ENCODE peak calls at places on chromosomes 12 and 14, in nine cellular contexts. P, W, B, H, T, A, Y, K and I are unnamed samples.

GRCh38 chr12:56565510-56566101 is 44.0 kb downstream of the RBMS2 start:
- DNase-seq in P (no peak), T (no peak), Y (no peak), B (peak), A (peak), K (peak), W (no peak), H (peak), I (no peak)

GRCh38 chr12:25775968-25776367 is 182.5 kb upstream of the RASSF8 start:
- DNase-seq in P (no peak), T (no peak), K (no peak), W (no peak), Y (no peak), H (peak), A (no peak), B (peak), I (no peak)

GRCh38 chr14:22047105-22047504 is 373.5 kb upstream of the OR4E1 start:
- DNase-seq in K (no peak), T (no peak), B (peak), P (no peak), H (peak), A (no peak), Y (no peak), W (peak), I (no peak)

GRCh38 chr12:57221169-57221917 is 4.7 kb downstream of the NXPH4 start:
- DNase-seq in K (no peak), B (no peak), P (no peak), H (no peak), A (no peak), T (no peak), Y (no peak), W (no peak), I (no peak)

GRCh38 chr14:96261772-96262485 is 5.9 kb downstream of the BDKRB1 start:
- DNase-seq in Y (no peak), A (no peak), T (no peak), H (no peak), W (no peak), B (no peak), P (no peak), K (no peak), I (no peak)

GRCh38 chr12:63362801-63363200 is 211.8 kb upstream of the AVPR1A start:
- DNase-seq in B (no peak), K (no peak), W (no peak), T (no peak), P (no peak), H (peak), Y (no peak), A (no peak), I (no peak)

GRCh38 chr12:58586762-58587161 is 333.5 kb downstream of the LRIG3 start:
- DNase-seq in T (no peak), K (no peak), B (no peak), A (no peak), W (no peak), H (no peak), Y (no peak), P (no peak), I (no peak)

GRCh38 chr12:93380480-93381121 is 2.9 kb downstream of the NUDT4 start:
- DNase-seq in T (no peak), Y (no peak), K (no peak), B (peak), H (peak), P (no peak), A (no peak), W (no peak), I (no peak)

DNA sequence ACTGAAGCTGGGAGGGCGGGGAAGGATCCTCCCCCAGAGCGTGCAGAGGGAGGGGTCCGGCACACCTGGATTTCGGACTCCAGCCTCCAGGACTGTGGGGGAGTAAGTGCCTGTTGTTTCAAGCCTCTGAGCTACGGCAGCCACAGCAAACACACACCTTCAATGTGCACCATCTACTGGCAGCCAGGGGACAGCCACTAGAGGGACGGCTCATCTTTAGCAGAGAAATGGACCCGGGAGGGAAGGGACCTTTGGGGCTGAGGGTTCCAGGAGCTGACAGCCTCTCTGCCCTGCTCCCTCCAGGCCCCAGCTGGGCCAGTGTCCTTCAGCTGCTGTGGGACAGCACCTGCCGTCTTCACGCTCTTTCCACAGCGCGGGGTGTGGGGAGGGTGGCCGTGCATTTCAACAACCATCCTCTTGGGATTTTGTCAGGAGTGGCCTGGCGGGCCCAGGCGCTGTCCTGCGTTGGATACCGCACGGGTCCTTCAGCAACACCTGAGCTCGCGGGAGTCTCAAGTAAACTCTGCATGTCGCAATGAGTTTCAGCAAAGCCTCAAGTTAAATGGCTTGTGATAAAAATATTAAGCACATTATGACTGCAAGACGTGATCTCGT is 209.2 kb upstream of the C14orf180 start:
- DNase-seq in A (no peak), H (no peak), P (no peak), Y (no peak), K (peak), B (peak), W (no peak), T (no peak), I (no peak)
- TF ChIP-seq CTCF in A (peak), H (no peak), P (peak), Y (peak), K (peak), B (peak), W (no peak), T (peak), I (no peak)

DNA sequence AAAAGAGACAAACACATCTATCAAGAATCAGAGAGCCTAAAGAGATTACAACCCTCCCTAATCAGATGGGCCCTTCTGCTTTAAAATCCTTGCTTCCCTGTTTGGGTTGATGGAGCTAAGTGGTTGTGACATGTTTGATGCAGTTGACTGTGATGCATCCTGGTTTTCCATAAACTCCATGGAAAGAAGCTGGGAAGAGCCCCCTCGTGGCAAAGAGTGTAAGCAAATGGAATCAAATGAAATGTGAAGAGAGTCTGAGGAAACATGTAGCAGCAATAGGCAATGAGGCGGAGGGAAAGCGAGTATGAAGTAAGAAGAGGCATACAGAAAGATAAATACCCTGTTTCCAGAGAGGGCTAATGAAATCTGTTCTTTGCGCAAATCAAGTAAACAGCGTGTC is 70.4 kb upstream of the SLCO1C1 start:
- DNase-seq in W (no peak), H (peak), P (no peak), K (no peak), A (no peak), T (no peak), Y (no peak), B (no peak), I (no peak)
- TF ChIP-seq CTCF in W (no peak), H (peak), P (peak), K (peak), A (peak), T (peak), Y (peak), B (peak), I (no peak)

DNA sequence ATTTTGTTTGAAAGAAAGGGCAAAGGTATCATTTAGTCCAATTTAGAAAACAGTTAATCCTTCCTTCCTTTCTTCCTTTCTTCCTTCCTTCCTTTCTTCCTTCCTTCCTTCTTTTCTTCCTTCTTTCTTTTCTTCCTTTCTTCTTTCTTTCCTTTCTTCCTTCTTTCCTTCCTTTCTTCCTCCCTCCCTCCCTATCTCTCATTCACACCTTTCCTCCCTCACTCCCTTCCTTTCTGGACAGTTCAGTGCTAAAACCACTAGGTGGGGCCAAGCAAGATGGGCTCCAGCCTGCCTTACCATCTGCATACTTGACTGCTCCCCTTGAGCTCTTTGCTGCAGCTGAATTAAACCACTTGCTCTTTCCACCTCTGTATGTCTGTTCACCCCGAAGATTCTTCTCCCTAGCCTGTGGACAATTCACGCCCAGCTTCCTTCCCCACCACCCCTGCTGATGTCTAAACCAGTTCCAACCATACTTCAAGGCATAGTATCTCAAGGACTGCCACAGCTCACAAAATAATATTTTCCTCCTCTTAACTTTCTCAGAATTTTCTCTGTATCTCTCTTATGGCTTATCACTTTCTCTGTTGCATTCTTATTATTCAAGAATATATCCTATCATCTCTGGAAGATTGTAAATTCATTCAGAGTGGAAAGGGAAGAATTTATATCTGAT is 78.0 kb downstream of the DBX2 start:
- DNase-seq in W (no peak), Y (no peak), B (peak), T (no peak), P (no peak), A (no peak), H (peak), K (no peak), I (no peak)
- TF ChIP-seq CTCF in W (peak), Y (peak), B (peak), T (peak), P (peak), A (peak), H (peak), K (peak), I (no peak)

DNA sequence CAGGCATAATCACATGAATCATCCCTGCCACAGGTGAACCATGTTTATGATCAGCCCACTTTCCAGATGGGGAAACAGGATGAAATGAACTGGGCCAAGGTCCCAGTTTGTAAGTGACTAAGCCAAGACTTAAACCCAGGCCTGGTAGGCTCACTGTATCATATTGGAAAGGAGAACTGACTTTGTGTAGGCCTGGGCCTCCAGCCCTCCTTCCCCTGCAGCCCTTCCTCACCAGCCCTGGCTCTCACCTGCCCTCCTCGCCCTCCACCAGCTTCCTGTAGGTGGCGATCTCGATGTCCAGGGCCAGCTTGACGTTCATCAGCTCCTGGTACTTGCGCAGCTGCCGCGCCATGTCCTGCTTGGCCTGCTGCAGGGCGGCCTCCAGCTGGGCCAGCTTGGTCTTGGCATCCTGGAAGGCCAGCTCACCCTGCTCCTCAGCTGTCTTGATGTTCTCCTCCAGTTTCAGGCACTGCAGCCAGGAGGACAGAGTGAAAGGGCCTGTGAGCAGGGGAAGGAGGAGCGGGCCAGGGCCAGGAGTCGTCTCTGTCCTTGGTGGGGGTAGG is 19.8 kb downstream of the KRT80 start:
- DNase-seq in H (peak), P (no peak), K (peak), W (no peak), T (no peak), B (peak), Y (peak), A (peak), I (no peak)
- TF ChIP-seq CTCF in H (peak), P (peak), K (peak), W (no peak), T (peak), B (peak), Y (peak), A (peak), I (no peak)

GRCh38 chr12:42792265-42792664 is 202.7 kb upstream of the PRICKLE1 start:
- DNase-seq in K (no peak), Y (no peak), A (no peak), P (no peak), W (no peak), T (no peak), B (no peak), H (no peak), I (no peak)
- TF ChIP-seq CTCF in K (no peak), Y (peak), A (no peak), P (no peak), W (no peak), T (peak), B (no peak), H (no peak), I (no peak)

GRCh38 chr12:44507471-44507870 is 368.6 kb downstream of the NELL2 start:
- DNase-seq in Y (no peak), P (no peak), T (no peak), K (no peak), B (no peak), W (no peak), A (no peak), H (no peak), I (no peak)

GRCh38 chr12:44511289-44511688 is 364.8 kb downstream of the NELL2 start:
- DNase-seq in A (no peak), K (no peak), Y (no peak), W (no peak), B (no peak), T (no peak), P (no peak), H (no peak), I (no peak)

GRCh38 chr12:44509471-44509870 is 366.6 kb downstream of the NELL2 start:
- DNase-seq in A (no peak), Y (no peak), T (no peak), H (no peak), B (no peak), K (no peak), W (no peak), P (no peak), I (no peak)

GRCh38 chr12:44504799-44505198 is 371.3 kb downstream of the NELL2 start:
- DNase-seq in Y (no peak), K (no peak), H (no peak), B (no peak), W (no peak), T (no peak), P (no peak), A (no peak), I (no peak)

DNA sequence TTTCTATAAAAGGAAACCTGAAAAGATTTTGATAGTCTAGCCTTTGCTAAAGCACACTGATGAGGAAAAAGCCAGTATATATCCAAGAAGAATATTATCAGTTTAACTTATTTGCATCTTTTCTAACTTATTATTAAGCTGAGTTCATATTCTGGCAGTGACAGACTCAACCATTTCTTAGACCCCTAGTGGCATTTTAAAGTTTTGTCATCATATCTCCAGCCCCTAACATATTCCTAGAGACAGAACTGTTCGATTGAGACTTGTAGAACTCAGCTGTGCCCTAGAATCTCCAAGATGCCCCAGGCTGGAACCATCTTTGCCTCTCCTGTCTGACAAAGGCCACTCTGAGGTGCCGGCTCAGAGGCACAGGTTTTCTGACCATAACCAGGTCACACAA is 365.6 kb downstream of the NELL2 start:
- DNase-seq in B (no peak), W (no peak), K (no peak), Y (no peak), H (no peak), T (no peak), P (no peak), A (no peak), I (no peak)
- TF ChIP-seq CTCF in B (no peak), W (no peak), K (no peak), Y (no peak), H (no peak), T (no peak), P (no peak), A (no peak), I (no peak)